ENCODE peak calls at places on chromosomes 6 and 20, in six cellular contexts. N is suprapubic skin; A is cardiac muscle cell; O is OCI-LY7; H is SK-N-SH; I is CD8-positive, alpha-beta T cell. U is an unnamed sample. For H3K36me3 and H3K4me1, the result is how much of the 10 kb centered on the place peaks cover.

GRCh38 chr20:57650266-57650665 is 30.0 kb upstream of the ZBP1 start:
- DNase-seq in N (no peak), A (no peak), O (no peak), H (peak), I (no peak), U (no peak)

GRCh38 chr20:17518339-17519052 is 12.7 kb downstream of the BFSP1 start:
- DNase-seq in N (no peak), A (no peak), O (peak), H (peak), I (no peak), U (no peak)

GRCh38 chr6:119587537-119587936 is 238.0 kb upstream of the MAN1A1 start:
- DNase-seq in N (no peak), A (no peak), O (no peak), H (no peak), I (no peak), U (no peak)

GRCh38 chr20:51720854-51721253 is 47.3 kb downstream of the ATP9A start:
- DNase-seq in N (no peak), A (no peak), O (no peak), H (no peak), I (no peak), U (no peak)

GRCh38 chr20:12394786-12395185 is 477.1 kb downstream of the BTBD3 start:
- DNase-seq in N (no peak), A (peak), O (no peak), H (no peak), I (no peak), U (no peak)

GRCh38 chr6:53627391-53628218 is 38.0 kb downstream of the KLHL31 start:
- DNase-seq in N (no peak), A (no peak), O (no peak), H (no peak), I (no peak), U (no peak)

GRCh38 chr6:12149944-12150510 is 137.9 kb downstream of the HIVEP1 start:
- DNase-seq in N (no peak), A (no peak), O (no peak), H (no peak), I (no peak), U (no peak)

GRCh38 chr6:132298344-132298949 is 102.8 kb downstream of the MOXD1 start:
- DNase-seq in N (no peak), A (peak), O (peak), H (peak), I (peak), U (no peak)

GRCh38 chr20:1876975-1877603 is 18.1 kb upstream of the SIRPA start:
- DNase-seq in N (no peak), A (no peak), O (peak), H (peak), I (no peak), U (no peak)

GRCh38 chr20:57332105-57333089 is 2.8 kb downstream of the SPO11 start:
- DNase-seq in N (no peak), A (no peak), O (peak), H (no peak), I (no peak), U (no peak)

GRCh38 chr6:24125980-24126379 is at the start of gene NRSN1:
- DNase-seq in N (no peak), A (no peak), O (no peak), H (peak), I (no peak), U (no peak)

GRCh38 chr6:130076512-130076911 is 58.1 kb downstream of the L3MBTL3 start:
- DNase-seq in N (no peak), A (no peak), O (peak), H (no peak), I (no peak), U (peak)

GRCh38 chr20:17538517-17539170 is 7.5 kb upstream of the BFSP1 start:
- DNase-seq in N (no peak), A (no peak), O (no peak), H (no peak), I (no peak), U (no peak)

GRCh38 chr6:139442188-139442625 is 67.8 kb upstream of the CITED2 start:
- DNase-seq in N (no peak), A (no peak), O (no peak), H (no peak), I (no peak), U (no peak)

GRCh38 chr20:43955244-43956191 is 40.9 kb downstream of the TOX2 start:
- DNase-seq in N (no peak), A (peak), O (no peak), H (no peak), I (peak), U (no peak)

GRCh38 chr6:30618270-30618787 is 689 bp downstream of the MRPS18B start:
- DNase-seq in N (no peak), A (peak), O (no peak), H (no peak), I (no peak), U (no peak)

GRCh38 chr20:44182863-44183262 is 4.1 kb downstream of the JPH2 start:
- DNase-seq in N (no peak), A (no peak), O (no peak), H (no peak), I (no peak), U (no peak)

GRCh38 chr20:62245911-62246280 is 7.6 kb downstream of the OSBPL2 start:
- DNase-seq in N (no peak), A (no peak), O (no peak), H (no peak), I (no peak), U (no peak)

GRCh38 chr6:76682842-76683241 is 610.4 kb upstream of the IMPG1 start:
- DNase-seq in N (no peak), A (peak), O (peak), H (no peak), I (no peak), U (no peak)

GRCh38 chr6:142929751-142930358 is 15.1 kb downstream of the HIVEP2 start:
- DNase-seq in N (no peak), A (peak), O (no peak), H (no peak), I (no peak), U (no peak)

GRCh38 chr6:129312865-129313264 is 397.1 kb downstream of the ARHGAP18 start:
- DNase-seq in N (no peak), A (peak), O (no peak), H (no peak), I (no peak), U (no peak)

GRCh38 chr20:15146948-15147347 is 809.5 kb upstream of the FLRT3 start:
- DNase-seq in N (no peak), A (no peak), O (no peak), H (peak), I (no peak), U (no peak)

GRCh38 chr6:134678436-134678889 is 271.4 kb downstream of the ALDH8A1 start:
- DNase-seq in N (no peak), A (peak), O (no peak), H (no peak), I (no peak), U (no peak)

GRCh38 chr6:118704911-118705310 is 53.5 kb upstream of the CEP85L start:
- DNase-seq in N (no peak), A (peak), O (no peak), H (no peak), I (no peak), U (no peak)

GRCh38 chr6:56370591-56371198 is 123.3 kb upstream of the COL21A1 start:
- DNase-seq in N (no peak), A (peak), O (peak), H (peak), I (no peak), U (peak)

GRCh38 chr20:59165794-59166709 is 2.4 kb downstream of the ZNF831 start:
- DNase-seq in N (no peak), A (no peak), O (peak), H (no peak), I (no peak), U (peak)

GRCh38 chr20:7091655-7092054 is 324.2 kb downstream of the BMP2 start:
- DNase-seq in N (no peak), A (no peak), O (no peak), H (no peak), I (no peak), U (no peak)

GRCh38 chr6:54441687-54442248 is 133.5 kb downstream of the TINAG start:
- DNase-seq in N (no peak), A (no peak), O (no peak), H (no peak), I (no peak), U (no peak)

GRCh38 chr20:10094566-10095173 is 59.9 kb downstream of the ANKEF1 start:
- DNase-seq in N (no peak), A (no peak), O (no peak), H (no peak), I (no peak), U (no peak)

GRCh38 chr6:88380083-88380482 is 213.9 kb upstream of the CNR1 start:
- DNase-seq in N (no peak), A (peak), O (no peak), H (peak), I (no peak), U (no peak)

DNA sequence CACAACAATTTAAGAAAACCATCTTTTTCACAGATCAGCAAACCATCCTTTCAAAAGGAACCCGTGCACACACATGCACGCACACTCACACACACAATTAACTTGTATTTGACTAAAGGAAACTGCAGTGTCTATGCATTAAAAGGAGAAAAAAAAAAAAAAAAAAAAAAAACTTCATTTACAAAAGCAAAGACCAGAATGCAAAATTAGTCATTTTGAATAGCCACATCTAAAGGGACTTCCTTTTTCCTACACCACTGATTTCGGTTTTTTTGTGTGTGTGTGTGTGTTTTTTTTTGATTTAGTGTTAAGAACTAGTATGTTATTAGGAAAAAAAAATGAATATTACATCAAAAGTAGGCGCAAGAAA is 6.3 kb downstream of the ZMYND8 start:
- DNase-seq in N (no peak), A (no peak), O (peak), H (no peak), I (no peak), U (peak)
- H3K36me3 ChIP-seq in N (under half), A (under half), O (half or more), H (under half), I (under half), U (under half)

GRCh38 chr6:33161354-33162320 is 30.6 kb downstream of the COL11A2 start:
- DNase-seq in N (peak), A (peak), O (peak), H (peak), I (peak), U (peak)
- H3K4me1 ChIP-seq in N (under half), A (under half), O (under half), H (under half), I (under half), U (under half)

DNA sequence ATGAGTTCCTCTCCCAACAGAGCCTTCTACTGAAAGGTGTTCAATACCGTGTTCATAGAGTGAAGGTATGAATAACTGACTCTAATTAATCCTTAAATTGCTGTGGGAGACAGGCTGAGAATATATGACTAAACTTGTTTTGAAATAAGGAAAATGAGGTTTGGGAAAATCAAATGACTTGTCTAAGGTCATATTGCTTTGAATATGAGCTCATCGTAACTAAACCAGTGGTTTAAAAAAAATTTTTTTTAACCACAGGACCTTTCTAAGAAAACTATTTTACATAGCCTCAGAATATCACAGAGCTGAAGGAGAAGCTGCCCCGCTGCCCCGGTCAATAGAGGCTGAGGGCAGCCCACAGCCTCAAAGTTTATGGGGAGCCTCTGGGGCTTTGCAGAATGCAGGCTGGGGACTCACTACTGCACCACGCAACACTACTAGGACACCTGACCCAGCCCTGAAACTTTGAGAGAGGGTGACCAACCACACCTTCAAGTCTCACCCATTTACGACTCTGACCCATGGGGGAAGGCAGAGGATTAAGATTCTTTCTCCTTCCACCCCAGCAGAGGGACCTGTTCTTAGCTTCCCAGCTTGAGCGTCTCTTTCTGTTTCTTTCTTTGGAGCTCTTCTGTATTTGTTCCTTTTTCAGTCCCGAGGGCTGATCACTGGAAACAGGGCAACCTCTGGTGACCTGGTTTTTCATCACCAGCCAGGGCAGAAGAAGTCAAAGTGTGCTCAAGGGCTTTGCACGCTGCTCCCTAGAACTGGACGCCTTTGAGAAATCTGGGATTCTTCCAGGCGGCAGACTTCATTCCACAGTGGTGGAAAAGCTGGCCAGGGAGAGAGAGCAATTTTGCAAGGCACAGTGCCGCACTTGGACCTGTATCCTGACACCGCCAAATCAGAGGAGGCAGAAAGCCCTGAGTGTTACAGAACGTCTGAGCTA is 220.2 kb downstream of the ATXN1 start:
- DNase-seq in N (no peak), A (peak), O (no peak), H (no peak), I (no peak), U (no peak)
- H3K27ac ChIP-seq in N (peak), A (peak), O (no peak), H (no peak), I (no peak), U (no peak)

GRCh38 chr6:31879901-31880300 is 1.1 kb upstream of the SLC44A4 start:
- DNase-seq in N (no peak), A (no peak), O (no peak), H (no peak), I (no peak), U (no peak)
- H3K36me3 ChIP-seq in N (half or more), A (under half), O (half or more), H (under half), I (under half), U (under half)

DNA sequence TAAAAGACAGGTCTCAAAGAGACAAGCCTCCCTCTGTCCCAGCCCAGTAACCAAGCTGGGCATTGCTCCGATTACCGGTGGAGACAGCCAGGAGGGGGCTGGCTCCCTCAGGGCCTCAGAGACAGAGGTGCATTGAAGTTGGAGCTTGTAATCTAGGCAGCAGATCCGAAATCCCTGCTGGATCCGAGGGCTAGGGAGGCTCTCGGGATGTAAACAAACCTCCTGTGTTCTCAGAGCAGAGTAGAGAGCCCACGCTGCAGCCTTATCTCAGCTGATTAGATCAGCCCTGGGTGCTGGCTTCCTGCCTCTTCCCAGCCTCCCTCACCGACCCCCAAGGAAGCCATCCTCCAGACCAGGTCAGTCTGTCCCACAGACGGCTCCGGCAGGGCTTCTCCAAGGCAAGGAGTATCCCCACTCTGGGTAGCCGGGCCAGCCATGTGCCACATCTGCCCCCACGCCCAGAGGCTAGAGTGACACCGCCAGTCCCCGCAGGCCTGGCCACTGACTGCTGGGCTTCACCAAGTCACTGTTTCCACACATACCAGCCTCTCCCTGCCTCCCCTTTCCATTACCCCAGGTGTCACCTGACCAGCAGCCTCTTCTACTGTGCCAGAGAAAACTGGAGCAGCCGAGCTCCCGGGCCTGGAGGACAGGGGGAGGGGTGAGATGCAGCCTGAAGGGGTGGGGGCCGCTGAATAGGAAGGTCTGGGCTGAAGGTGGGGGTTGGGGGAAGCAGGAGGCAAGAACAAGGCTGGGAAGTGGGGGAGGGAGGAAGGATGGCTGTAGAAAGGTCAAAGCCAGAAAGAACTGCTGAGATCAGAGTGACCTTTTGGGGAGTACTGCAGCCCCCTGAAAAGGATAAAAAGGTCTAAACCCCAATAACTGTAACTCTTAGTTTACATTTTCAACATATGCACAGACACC is 6.0 kb downstream of the SDC4 start:
- DNase-seq in N (peak), A (peak), O (no peak), H (peak), I (no peak), U (no peak)
- H3K4me1 ChIP-seq in N (half or more), A (half or more), O (under half), H (half or more), I (under half), U (under half)

DNA sequence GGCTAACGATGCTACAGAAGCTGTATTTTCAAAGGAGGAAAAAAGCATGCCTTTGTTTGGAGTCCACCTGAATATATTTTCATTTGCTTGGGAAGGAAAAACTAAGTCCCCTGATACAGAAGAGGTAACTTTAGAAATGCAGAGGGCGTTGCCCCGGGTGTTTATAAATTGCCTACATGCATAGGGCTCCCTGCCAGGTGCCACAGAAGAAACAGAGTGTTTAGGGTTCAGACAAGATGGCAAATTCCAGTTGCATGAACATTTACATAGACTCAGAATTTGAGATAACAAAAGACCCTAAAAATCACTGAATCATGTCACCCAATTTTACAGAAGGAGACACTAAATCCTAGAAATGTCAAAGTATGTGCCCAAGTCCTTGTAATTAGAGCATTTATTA is 19.9 kb downstream of the RIN2 start:
- DNase-seq in N (no peak), A (no peak), O (no peak), H (no peak), I (no peak), U (no peak)
- H3K27ac ChIP-seq in N (peak), A (no peak), O (no peak), H (no peak), I (no peak), U (no peak)

GRCh38 chr20:3865887-3866407 is 19.3 kb downstream of the MAVS start:
- DNase-seq in N (no peak), A (no peak), O (no peak), H (no peak), I (no peak), U (no peak)
- H3K36me3 ChIP-seq in N (half or more), A (under half), O (half or more), H (under half), I (under half), U (under half)

U was measured in naive thymus-derived CD4-positive, alpha-beta T cell.